ENCODE peak calls at places on chromosomes 7 and 10, in nine cellular contexts. A is OCI-LY7, L is GM23338, W is MM.1S, Q is PC-3, S is GM23248, D is neural progenitor cell, U is SK-N-SH, K is HCT116. I is an unnamed sample.
A peak's percentile ranks its signal among the peaks of the same experiment; 100 is the strongest.

GRCh38 chr7:134031835-134032617 is 95.1 kb upstream of the LRGUK start:
- DNase-seq in A (no peak), L (no peak), W (no peak), Q (peak; percentile 26), S (no peak), D (no peak), U (no peak), K (no peak), I (no peak)

GRCh38 chr10:127081946-127082345 is 114.4 kb downstream of the INSYN2A start:
- DNase-seq in A (no peak), L (no peak), W (no peak), Q (no peak), S (no peak), D (no peak), U (no peak), K (no peak), I (no peak)

GRCh38 chr10:22655312-22655973 is 58.9 kb downstream of the PIP4K2A start:
- DNase-seq in A (no peak), L (no peak), W (no peak), Q (peak; percentile 93), S (peak; percentile 87), D (no peak), U (no peak), K (no peak), I (peak; percentile 46)

GRCh38 chr7:41993173-41993867 is 243.7 kb downstream of the GLI3 start:
- DNase-seq in A (no peak), L (no peak), W (no peak), Q (no peak), S (peak; percentile 52), D (no peak), U (no peak), K (no peak), I (no peak)

GRCh38 chr7:32921896-32922295 is 30.3 kb upstream of the KBTBD2 start:
- DNase-seq in A (no peak), L (no peak), W (no peak), Q (no peak), S (peak; percentile 68), D (no peak), U (no peak), K (no peak), I (no peak)

GRCh38 chr10:47239211-47239610 is 60.8 kb upstream of the GDF10 start:
- DNase-seq in A (no peak), L (no peak), W (no peak), Q (no peak), S (no peak), D (no peak), U (no peak), K (no peak), I (no peak)

GRCh38 chr10:94279835-94280709 is 82.7 kb downstream of the NOC3L start:
- DNase-seq in A (peak; percentile 57), L (peak; percentile 89), W (peak; percentile 57), Q (peak; percentile 50), S (peak; percentile 72), D (peak; percentile 80), U (peak; percentile 22), K (peak; percentile 24), I (peak; percentile 68)

GRCh38 chr7:45122975-45123860 is 11.7 kb upstream of the TBRG4 start:
- DNase-seq in A (no peak), L (no peak), W (no peak), Q (no peak), S (no peak), D (no peak), U (no peak), K (no peak), I (no peak)

GRCh38 chr10:79429751-79430150 is 15.7 kb downstream of the ZCCHC24 start:
- DNase-seq in A (no peak), L (no peak), W (no peak), Q (no peak), S (no peak), D (no peak), U (no peak), K (no peak), I (no peak)

GRCh38 chr7:128914566-128915151 is 4.2 kb upstream of the KCP start:
- DNase-seq in A (no peak), L (peak; percentile 62), W (no peak), Q (no peak), S (no peak), D (no peak), U (peak; percentile 45), K (no peak), I (no peak)
- TF ChIP-seq EZH2phosphoT487 in A (no peak), L (no peak), W (no peak), Q (no peak), S (no peak), D (no peak), U (no peak), K (no peak), I (no peak)

GRCh38 chr10:71927159-71927558 is 37.0 kb upstream of the CHST3 start:
- DNase-seq in A (no peak), L (no peak), W (no peak), Q (no peak), S (no peak), D (no peak), U (no peak), K (no peak), I (no peak)

GRCh38 chr10:71931295-71931694 is 32.9 kb upstream of the CHST3 start:
- DNase-seq in A (no peak), L (no peak), W (no peak), Q (no peak), S (no peak), D (no peak), U (no peak), K (no peak), I (no peak)

GRCh38 chr10:71923138-71923692 is 41.0 kb upstream of the CHST3 start:
- DNase-seq in A (no peak), L (peak; percentile 17), W (no peak), Q (no peak), S (no peak), D (no peak), U (no peak), K (no peak), I (no peak)

GRCh38 chr10:71924771-71925170 is 39.4 kb upstream of the CHST3 start:
- DNase-seq in A (no peak), L (no peak), W (no peak), Q (no peak), S (no peak), D (no peak), U (no peak), K (no peak), I (no peak)

GRCh38 chr10:71927669-71928592 is 36.3 kb upstream of the CHST3 start:
- DNase-seq in A (no peak), L (no peak), W (no peak), Q (no peak), S (peak; percentile 67), D (no peak), U (no peak), K (no peak), I (no peak)
- TF ChIP-seq EZH2phosphoT487 in A (no peak), L (no peak), W (no peak), Q (no peak), S (no peak), D (no peak), U (no peak), K (no peak), I (no peak)

DNA sequence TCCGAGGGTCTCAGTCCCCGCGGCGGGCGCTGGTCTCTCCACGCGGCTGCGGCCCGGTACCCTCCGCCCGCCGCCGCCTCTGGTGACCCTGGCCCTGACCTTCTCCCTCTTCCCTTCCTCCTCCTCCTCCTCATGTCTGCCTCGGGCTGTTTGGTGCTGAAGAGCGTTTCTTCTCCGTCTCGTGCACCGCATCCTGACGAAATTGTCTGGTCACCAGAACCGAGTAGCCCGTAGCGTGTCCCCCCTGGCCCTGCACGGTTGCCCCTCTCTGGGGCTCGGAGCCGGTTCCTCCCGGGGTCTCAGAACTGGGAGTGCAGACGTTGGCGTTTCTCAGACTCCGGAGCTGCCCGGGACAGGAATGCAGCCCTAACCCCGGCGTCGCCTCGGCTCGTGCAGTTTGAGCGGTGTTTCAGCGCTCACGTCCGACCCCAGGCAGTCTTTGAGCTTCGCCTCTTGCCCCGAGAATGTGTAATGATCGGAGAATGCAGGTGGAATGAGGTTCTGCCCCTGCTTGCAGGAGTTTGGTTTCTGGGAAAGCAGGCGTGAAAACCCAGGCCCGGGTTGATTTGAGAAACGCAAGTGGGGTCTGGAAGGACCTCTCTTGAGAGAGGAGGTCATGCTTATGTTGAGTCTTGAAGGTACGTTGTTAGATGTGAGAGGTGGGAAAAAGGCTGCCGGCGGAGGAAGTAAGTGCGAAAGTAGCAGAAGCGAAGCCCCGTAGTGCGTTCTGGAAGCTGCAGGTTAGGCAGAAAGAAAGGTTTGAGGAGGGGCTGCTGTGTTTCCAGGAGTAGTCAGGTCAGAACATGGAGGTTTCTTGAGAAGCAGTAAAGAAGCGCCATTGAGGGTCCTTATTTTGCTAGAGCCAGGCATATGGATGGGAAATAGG is 743 bp downstream of the RBM17 start:
- DNase-seq in A (peak; percentile 61), L (peak; percentile 60), W (peak; percentile 29), Q (peak; percentile 23), S (peak; percentile 64), D (peak; percentile 76), U (peak; percentile 59), K (no peak), I (peak; percentile 50)
- TF ChIP-seq EZH2phosphoT487 in A (no peak), L (no peak), W (no peak), Q (no peak), S (no peak), D (no peak), U (no peak), K (no peak), I (no peak)

GRCh38 chr10:110676016-110676415 is 31.9 kb downstream of the RBM20 start:
- DNase-seq in A (no peak), L (no peak), W (no peak), Q (no peak), S (peak; percentile 31), D (no peak), U (no peak), K (no peak), I (no peak)
- TF ChIP-seq EZH2phosphoT487 in A (no peak), L (no peak), W (no peak), Q (no peak), S (no peak), D (no peak), U (no peak), K (no peak), I (no peak)

GRCh38 chr10:84510121-84510520 is 181.7 kb downstream of the CCSER2 start:
- DNase-seq in A (no peak), L (no peak), W (no peak), Q (no peak), S (peak; percentile 6), D (peak; percentile 43), U (no peak), K (no peak), I (no peak)
- TF ChIP-seq EZH2phosphoT487 in A (no peak), L (no peak), W (no peak), Q (no peak), S (no peak), D (no peak), U (no peak), K (no peak), I (no peak)

GRCh38 chr10:91694170-91694794 is 61.4 kb upstream of the PPP1R3C start:
- DNase-seq in A (peak; percentile 22), L (peak; percentile 69), W (peak; percentile 40), Q (peak; percentile 71), S (peak; percentile 67), D (peak; percentile 60), U (peak; percentile 47), K (peak; percentile 42), I (peak; percentile 62)
- TF ChIP-seq EZH2phosphoT487 in A (no peak), L (no peak), W (no peak), Q (no peak), S (no peak), D (no peak), U (no peak), K (no peak), I (no peak)

GRCh38 chr10:132399117-132400035 is 2.4 kb downstream of the PWWP2B start:
- DNase-seq in A (no peak), L (no peak), W (no peak), Q (no peak), S (no peak), D (no peak), U (no peak), K (no peak), I (no peak)
- TF ChIP-seq EZH2phosphoT487 in A (no peak), L (no peak), W (no peak), Q (no peak), S (no peak), D (no peak), U (no peak), K (no peak), I (no peak)